ENCODE peak calls at places on chromosomes 11 and 22, in five cellular contexts. E is H1, B is NT2/D1, M is GM12878, Z is HepG2. J is an unnamed sample.

GRCh38 chr11:106727261-106727660 is 291.0 kb downstream of the GUCY1A2 start:
- DNase-seq in E (no peak), Z (no peak), B (no peak), M (no peak), J (no peak)

GRCh38 chr22:20509344-20510047 is 2.1 kb downstream of the MED15 start:
- DNase-seq in E (no peak), Z (peak; percentile 84), M (no peak), B (no peak), J (peak; percentile 61)

GRCh38 chr11:59615637-59616395 is at the start of gene OSBP:
- DNase-seq in M (peak; percentile 100), B (peak; percentile 99), Z (peak; percentile 99), E (peak; percentile 95), J (peak; percentile 94)

GRCh38 chr11:47104337-47104950 is 72.2 kb downstream of the ARFGAP2 start:
- DNase-seq in Z (no peak), M (no peak), E (no peak), B (peak; percentile 56), J (no peak)

GRCh38 chr11:44976576-44976975 is 25.9 kb upstream of the TP53I11 start:
- DNase-seq in B (no peak), E (no peak), M (no peak), Z (no peak), J (no peak)

GRCh38 chr11:2687782-2688191 is 12.0 kb downstream of the KCNQ1OT1 start:
- DNase-seq in Z (no peak), B (no peak), E (no peak), M (no peak), J (no peak)

GRCh38 chr11:119839504-119840133 is 110.6 kb upstream of the NECTIN1 start:
- DNase-seq in B (no peak), E (no peak), M (no peak), Z (no peak), J (no peak)

GRCh38 chr11:2474059-2474901 is 29.5 kb downstream of the KCNQ1 start:
- DNase-seq in M (no peak), Z (no peak), E (no peak), B (no peak), J (no peak)

GRCh38 chr22:42680648-42681047 is 31.5 kb upstream of the CYB5R3 start:
- DNase-seq in B (no peak), Z (no peak), E (no peak), M (no peak), J (no peak)
- TF ChIP-seq SUZ12 in B (no peak), Z (no peak), E (no peak), M (no peak), J (no peak)

GRCh38 chr11:134452026-134452848 is 40.2 kb upstream of the B3GAT1 start:
- DNase-seq in E (no peak), B (no peak), Z (no peak), M (no peak), J (no peak)
- TF ChIP-seq SUZ12 in E (no peak), B (no peak), Z (no peak), M (no peak), J (no peak)

GRCh38 chr22:46719921-46720320 is 18.1 kb downstream of the CERK start:
- DNase-seq in B (no peak), M (no peak), E (no peak), Z (no peak), J (no peak)

GRCh38 chr22:46725096-46725495 is 13.0 kb downstream of the CERK start:
- DNase-seq in E (no peak), M (no peak), B (no peak), Z (no peak), J (no peak)

GRCh38 chr22:46726066-46726985 is 11.7 kb downstream of the CERK start:
- DNase-seq in B (no peak), E (no peak), M (no peak), Z (no peak), J (no peak)

GRCh38 chr22:46723882-46724281 is 14.2 kb downstream of the CERK start:
- DNase-seq in E (no peak), Z (no peak), M (no peak), B (no peak), J (no peak)

GRCh38 chr22:46721716-46722115 is 16.3 kb downstream of the CERK start:
- DNase-seq in Z (no peak), M (no peak), E (no peak), B (no peak), J (no peak)
- TF ChIP-seq SUZ12 in Z (no peak), M (no peak), E (no peak), B (no peak), J (no peak)

DNA sequence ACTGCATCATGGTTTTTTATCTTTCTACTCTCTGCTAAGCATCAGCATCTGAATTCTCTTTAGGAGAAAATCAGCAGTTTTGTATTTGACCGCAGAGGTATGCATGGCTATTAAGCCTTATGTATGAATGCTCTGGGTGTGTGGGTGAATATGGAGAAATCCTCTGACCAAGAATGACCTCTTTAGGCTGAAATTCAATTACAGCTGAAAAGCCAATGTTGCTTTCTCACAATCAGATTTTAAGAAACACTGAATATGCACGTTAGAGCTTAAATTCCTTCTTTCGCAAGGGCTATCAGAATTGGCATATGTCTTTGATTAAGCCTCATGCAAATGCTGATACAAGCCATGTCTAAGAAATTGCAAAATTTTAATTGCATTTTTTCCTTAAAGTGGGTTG is 43.2 kb downstream of the ARHGAP42 start:
- DNase-seq in M (no peak), B (no peak), Z (no peak), E (no peak), J (no peak)
- TF ChIP-seq SUZ12 in M (no peak), B (no peak), Z (no peak), E (no peak), J (no peak)

GRCh38 chr11:74731301-74732094 is at the start of gene CHRDL2:
- DNase-seq in M (no peak), Z (no peak), E (peak; percentile 64), B (no peak), J (no peak)
- TF ChIP-seq SUZ12 in M (peak; percentile 46), Z (no peak), E (no peak), B (no peak), J (no peak)

DNA sequence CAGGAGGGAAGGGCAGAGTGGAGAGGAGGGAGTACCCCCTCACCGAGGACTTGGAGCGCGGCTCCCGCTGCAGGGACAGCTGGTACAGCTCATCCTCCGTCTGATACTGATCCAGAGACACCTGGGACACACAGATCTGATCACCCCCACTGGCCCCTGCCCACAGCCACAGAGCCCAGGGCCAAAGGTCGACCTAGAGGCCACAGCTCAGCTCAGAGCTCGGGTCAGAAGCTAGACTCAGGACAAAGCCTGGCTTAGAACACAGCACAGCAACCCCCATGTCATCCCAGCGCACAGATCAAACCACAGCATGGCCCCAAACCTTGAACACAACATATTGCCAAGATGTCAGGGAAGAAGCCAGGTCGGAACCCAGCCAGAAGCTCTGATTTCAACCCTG is 8.1 kb downstream of the RASGRP2 start:
- DNase-seq in B (no peak), Z (no peak), E (no peak), M (no peak), J (no peak)
- TF ChIP-seq SUZ12 in B (no peak), Z (no peak), E (no peak), M (no peak), J (no peak)

GRCh38 chr22:36102995-36103394 is 57.6 kb downstream of the APOL3 start:
- DNase-seq in Z (no peak), E (no peak), B (no peak), M (peak; percentile 24), J (no peak)
- TF ChIP-seq SUZ12 in Z (no peak), E (no peak), B (no peak), M (no peak), J (no peak)